ENCODE peak calls at places on chromosomes 5 and 9, in five cellular contexts. Z is neural progenitor cell, B is AG09309, Q is HCT116, G is GM23338. F is an unnamed sample.

GRCh38 chr5:100270323-100270771 is 264.8 kb upstream of the FAM174A start:
- DNase-seq in G (no peak), B (no peak), Z (no peak), Q (no peak), F (no peak)

GRCh38 chr9:97873877-97874276 is 20.9 kb downstream of the FOXE1 start:
- DNase-seq in Q (no peak), Z (no peak), B (no peak), G (no peak), F (peak; percentile 48)

GRCh38 chr5:170293273-170293672 is 4.3 kb downstream of the LCP2 start:
- DNase-seq in B (no peak), Z (no peak), G (no peak), Q (no peak), F (no peak)

GRCh38 chr5:74360535-74361210 is 279.9 kb downstream of the ENC1 start:
- DNase-seq in Q (no peak), G (no peak), Z (no peak), B (no peak), F (peak; percentile 6)

GRCh38 chr5:179301376-179301775 is 43.9 kb downstream of the ADAMTS2 start:
- DNase-seq in B (no peak), Z (no peak), G (no peak), Q (no peak), F (no peak)

GRCh38 chr9:36082928-36083327 is 46.2 kb downstream of the RECK start:
- DNase-seq in B (no peak), Z (no peak), G (no peak), Q (no peak), F (no peak)

GRCh38 chr9:92611621-92612275 is 58.2 kb downstream of the IPPK start:
- DNase-seq in Q (no peak), Z (no peak), B (no peak), G (no peak), F (no peak)

GRCh38 chr5:178551059-178551458 is 39.1 kb downstream of the COL23A1 start:
- DNase-seq in B (no peak), Q (peak; percentile 12), G (peak; percentile 45), Z (no peak), F (no peak)

GRCh38 chr5:32526815-32527214 is 58.5 kb upstream of the SUB1 start:
- DNase-seq in Q (no peak), G (no peak), B (no peak), Z (no peak), F (no peak)

GRCh38 chr9:126614088-126614454 is 343 bp downstream of the LMX1B start:
- DNase-seq in G (peak; percentile 63), B (no peak), Z (peak; percentile 81), Q (no peak), F (peak; percentile 36)

GRCh38 chr5:53113947-53114346 is 4.4 kb upstream of the MOCS2 start:
- DNase-seq in Q (no peak), B (no peak), Z (no peak), G (no peak), F (no peak)

GRCh38 chr9:106284300-106284699 is 578.7 kb upstream of the ZNF462 start:
- DNase-seq in G (peak; percentile 63), Z (peak; percentile 62), B (no peak), Q (no peak), F (no peak)

GRCh38 chr9:2809692-2810423 is 34.0 kb downstream of the PUM3 start:
- DNase-seq in Z (peak; percentile 46), G (peak; percentile 82), Q (no peak), B (peak; percentile 95), F (peak; percentile 75)

GRCh38 chr5:113250341-113250953 is 184.3 kb downstream of the TSSK1B start:
- DNase-seq in G (no peak), Q (no peak), Z (no peak), B (peak; percentile 87), F (peak; percentile 26)

GRCh38 chr9:127264462-127265040 is at the start of gene GARNL3:
- DNase-seq in G (peak; percentile 42), Z (peak; percentile 46), B (no peak), Q (no peak), F (no peak)

DNA sequence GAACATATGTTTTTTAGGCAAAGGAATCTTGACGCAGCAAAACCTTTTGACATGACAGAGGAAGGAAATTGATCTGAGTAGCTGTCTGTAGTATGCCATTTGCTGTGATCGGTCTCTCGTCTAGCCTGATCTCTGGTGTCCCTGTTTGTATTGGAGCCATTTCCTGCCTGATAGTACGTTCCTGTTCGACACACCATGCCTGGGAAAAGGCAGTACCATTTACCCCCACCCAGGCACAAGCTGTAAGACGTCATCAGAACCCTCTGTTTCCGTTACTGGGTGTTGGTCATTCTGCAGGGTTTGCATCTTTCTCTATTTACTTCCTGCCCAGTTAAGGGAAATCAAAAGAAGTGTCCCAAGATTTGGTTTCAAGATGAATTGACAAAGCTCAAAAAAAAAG is 129.7 kb downstream of the CEMIP2 start:
- DNase-seq in Q (no peak), G (no peak), B (no peak), Z (no peak), F (no peak)
- H3K4me3 ChIP-seq in Q (no peak overlapping the region), G (no peak overlapping the region), B (no peak overlapping the region), Z (no peak overlapping the region), F (no peak overlapping the region)

GRCh38 chr5:1295650-1296037 is 776 bp upstream of the TERT start:
- DNase-seq in Z (no peak), B (no peak), G (no peak), Q (no peak), F (no peak)

GRCh38 chr5:1292846-1293415 is 1.9 kb downstream of the TERT start:
- DNase-seq in Q (no peak), Z (no peak), G (no peak), B (no peak), F (no peak)

GRCh38 chr5:1293416-1293996 is 1.4 kb downstream of the TERT start:
- DNase-seq in Q (no peak), B (no peak), G (no peak), Z (no peak), F (no peak)

GRCh38 chr5:1293997-1294838 is 650 bp downstream of the TERT start:
- DNase-seq in Z (peak; percentile 64), G (peak; percentile 72), Q (no peak), B (no peak), F (no peak)

DNA sequence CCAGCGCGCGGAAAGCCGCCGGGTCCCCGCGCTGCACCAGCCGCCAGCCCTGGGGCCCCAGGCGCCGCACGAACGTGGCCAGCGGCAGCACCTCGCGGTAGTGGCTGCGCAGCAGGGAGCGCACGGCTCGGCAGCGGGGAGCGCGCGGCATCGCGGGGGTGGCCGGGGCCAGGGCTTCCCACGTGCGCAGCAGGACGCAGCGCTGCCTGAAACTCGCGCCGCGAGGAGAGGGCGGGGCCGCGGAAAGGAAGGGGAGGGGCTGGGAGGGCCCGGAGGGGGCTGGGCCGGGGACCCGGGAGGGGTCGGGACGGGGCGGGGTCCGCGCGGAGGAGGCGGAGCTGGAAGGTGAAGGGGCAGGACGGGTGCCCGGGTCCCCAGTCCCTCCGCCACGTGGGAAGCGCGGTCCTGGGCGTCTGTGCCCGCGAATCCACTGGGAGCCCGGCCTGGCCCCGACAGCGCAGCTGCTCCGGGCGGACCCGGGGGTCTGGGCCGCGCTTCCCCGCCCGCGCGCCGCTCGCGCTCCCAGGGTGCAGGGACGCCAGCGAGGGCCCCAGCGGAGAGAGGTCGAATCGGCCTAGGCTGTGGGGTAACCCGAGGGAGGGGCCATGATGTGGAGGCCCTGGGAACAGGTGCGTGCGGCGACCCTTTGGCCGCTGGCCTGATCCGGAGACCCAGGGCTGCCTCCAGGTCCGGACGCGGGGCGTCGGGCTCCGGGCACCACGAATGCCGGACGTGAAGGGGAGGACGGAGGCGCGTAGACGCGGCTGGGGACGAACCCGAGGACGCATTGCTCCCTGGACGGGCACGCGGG is at the start of gene TERT:
- DNase-seq in G (peak; percentile 83), Z (peak; percentile 78), Q (no peak), B (no peak), F (peak; percentile 64)
- H3K4me3 ChIP-seq in G (peak within 1 kb of the TSS; percentile 66), Z (peak within 1 kb of the TSS; percentile 66), Q (peak within 1 kb of the TSS; percentile 22), B (no peak within 1 kb of the TSS), F (peak within 1 kb of the TSS; percentile 29)

GRCh38 chr5:164869325-164869724 is 1363.9 kb downstream of the MAT2B start:
- DNase-seq in B (no peak), Z (no peak), Q (no peak), G (no peak), F (no peak)
- H3K4me3 ChIP-seq in B (no peak overlapping the region), Z (no peak overlapping the region), Q (no peak overlapping the region), G (no peak overlapping the region), F (no peak overlapping the region)

GRCh38 chr9:134643306-134643705 is 1.7 kb downstream of the COL5A1 start:
- DNase-seq in G (no peak), B (no peak), Q (no peak), Z (peak; percentile 42), F (peak; percentile 75)
- H3K4me3 ChIP-seq in G (peak overlapping the region; percentile 80), B (peak overlapping the region; percentile 86), Q (no peak overlapping the region), Z (peak overlapping the region; percentile 73), F (peak overlapping the region; percentile 69)

GRCh38 chr5:156411131-156411727 is 84.3 kb downstream of the SGCD start:
- DNase-seq in B (peak; percentile 34), Q (no peak), G (no peak), Z (no peak), F (peak; percentile 64)
- H3K4me3 ChIP-seq in B (peak overlapping the region; percentile 11), Q (no peak overlapping the region), G (no peak overlapping the region), Z (no peak overlapping the region), F (peak overlapping the region; percentile 9)

DNA sequence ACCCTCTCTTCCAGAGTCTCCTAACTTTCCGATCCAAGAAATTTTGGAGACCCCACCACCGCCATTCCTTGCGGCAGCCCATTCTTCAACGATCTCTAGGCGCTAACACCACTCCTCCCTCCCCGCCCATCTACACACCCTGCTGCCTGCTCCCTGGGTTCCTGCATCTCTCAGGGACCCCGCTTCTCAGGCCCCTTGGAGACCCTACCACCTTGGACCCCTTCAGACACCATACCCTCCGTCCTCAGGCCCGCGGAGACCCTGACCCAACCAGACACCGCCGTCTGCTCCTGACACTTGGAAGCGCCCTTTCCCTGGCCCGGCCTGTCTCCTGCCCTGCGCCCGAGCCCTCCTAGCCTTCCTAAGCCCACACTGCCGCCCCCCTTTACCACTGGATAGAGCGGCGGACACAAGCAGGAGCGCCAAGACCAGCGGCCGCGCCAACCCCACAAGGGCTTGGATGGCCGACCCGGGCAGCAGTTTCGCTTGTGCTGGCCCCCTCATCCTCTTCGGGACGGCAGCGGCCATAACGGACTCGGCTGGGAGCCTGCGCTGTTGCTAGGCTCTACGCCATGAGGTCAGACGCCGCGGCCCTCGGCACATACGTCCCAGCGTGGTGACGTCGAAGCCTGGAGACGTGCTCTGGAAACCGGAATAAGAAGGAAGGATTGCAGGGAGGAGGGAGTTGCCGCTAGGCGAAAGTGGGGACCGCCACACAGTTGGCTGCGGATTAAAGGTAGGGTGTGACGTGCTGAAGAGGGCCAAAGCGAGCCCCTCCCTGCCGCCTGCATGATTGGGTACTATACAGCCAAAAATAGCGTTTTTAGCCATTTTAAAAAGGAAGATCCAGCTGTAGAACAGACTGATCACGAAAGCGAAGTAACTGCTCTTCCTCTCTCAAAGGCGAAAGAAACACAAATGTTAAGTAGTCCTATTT is at the start of gene C5orf15:
- DNase-seq in Q (peak; percentile 96), B (peak; percentile 89), G (peak; percentile 99), Z (peak; percentile 97), F (peak; percentile 99)
- H3K4me3 ChIP-seq in Q (peak within 1 kb of the TSS; percentile 99), B (peak within 1 kb of the TSS; percentile 94), G (peak within 1 kb of the TSS; percentile 84), Z (peak within 1 kb of the TSS; percentile 79), F (peak within 1 kb of the TSS; percentile 97)